ENCODE peak calls at places on chromosomes 3 and 15, in eight cellular contexts. One of them, this sample, is unnamed.

GRCh38 chr3:160400631-160401150 is 1.2 kb downstream of the SMC4 start:
- DNase-seq in psoas muscle: peak; percentile 55
- DNase-seq in fibroblast of lung: no peak
- DNase-seq in MM.1S: peak; percentile 52
- DNase-seq in ovary: peak; percentile 42
- DNase-seq in thyroid gland: peak; percentile 54
- DNase-seq in OCI-LY7: peak; percentile 49
- DNase-seq in colonic mucosa: peak; percentile 27
- DNase-seq in this sample: peak; percentile 19

GRCh38 chr3:147943265-147943945 is 534.2 kb downstream of the ZIC1 start:
- DNase-seq in psoas muscle: no peak
- DNase-seq in fibroblast of lung: peak; percentile 97
- DNase-seq in MM.1S: no peak
- DNase-seq in ovary: no peak
- DNase-seq in thyroid gland: no peak
- DNase-seq in OCI-LY7: no peak
- DNase-seq in colonic mucosa: no peak
- DNase-seq in this sample: no peak

GRCh38 chr3:16412192-16412808 is 101.2 kb downstream of the RFTN1 start:
- DNase-seq in psoas muscle: no peak
- DNase-seq in fibroblast of lung: no peak
- DNase-seq in MM.1S: no peak
- DNase-seq in ovary: no peak
- DNase-seq in thyroid gland: no peak
- DNase-seq in OCI-LY7: no peak
- DNase-seq in colonic mucosa: no peak
- DNase-seq in this sample: peak; percentile 69

GRCh38 chr3:178677961-178678360 is 141.7 kb downstream of the KCNMB2 start:
- DNase-seq in psoas muscle: no peak
- DNase-seq in fibroblast of lung: no peak
- DNase-seq in MM.1S: no peak
- DNase-seq in ovary: no peak
- DNase-seq in thyroid gland: no peak
- DNase-seq in OCI-LY7: no peak
- DNase-seq in colonic mucosa: no peak
- DNase-seq in this sample: no peak

GRCh38 chr3:126478581-126479310 is 3.1 kb upstream of the ZXDC start:
- DNase-seq in psoas muscle: peak; percentile 32
- DNase-seq in fibroblast of lung: no peak
- DNase-seq in MM.1S: no peak
- DNase-seq in ovary: no peak
- DNase-seq in thyroid gland: no peak
- DNase-seq in OCI-LY7: no peak
- DNase-seq in colonic mucosa: no peak
- DNase-seq in this sample: no peak

GRCh38 chr15:70806992-70807712 is 43.8 kb upstream of the UACA start:
- DNase-seq in psoas muscle: peak; percentile 64
- DNase-seq in fibroblast of lung: no peak
- DNase-seq in MM.1S: no peak
- DNase-seq in ovary: peak; percentile 81
- DNase-seq in thyroid gland: peak; percentile 91
- DNase-seq in OCI-LY7: no peak
- DNase-seq in colonic mucosa: no peak
- DNase-seq in this sample: no peak

GRCh38 chr3:5188419-5189405 is 1.2 kb downstream of the EDEM1 start:
- DNase-seq in psoas muscle: no peak
- DNase-seq in fibroblast of lung: peak; percentile 30
- DNase-seq in MM.1S: peak; percentile 56
- DNase-seq in ovary: no peak
- DNase-seq in thyroid gland: peak; percentile 14
- DNase-seq in OCI-LY7: peak; percentile 71
- DNase-seq in colonic mucosa: peak; percentile 65
- DNase-seq in this sample: no peak

GRCh38 chr3:112304611-112305010 is 10.6 kb upstream of the SLC9C1 start:
- DNase-seq in psoas muscle: no peak
- DNase-seq in fibroblast of lung: peak; percentile 16
- DNase-seq in MM.1S: no peak
- DNase-seq in ovary: no peak
- DNase-seq in thyroid gland: no peak
- DNase-seq in OCI-LY7: peak; percentile 27
- DNase-seq in colonic mucosa: no peak
- DNase-seq in this sample: no peak

GRCh38 chr3:40043444-40043755 is 234.0 kb downstream of the MYRIP start:
- DNase-seq in psoas muscle: no peak
- DNase-seq in fibroblast of lung: peak; percentile 74
- DNase-seq in MM.1S: no peak
- DNase-seq in ovary: no peak
- DNase-seq in thyroid gland: peak; percentile 95
- DNase-seq in OCI-LY7: no peak
- DNase-seq in colonic mucosa: no peak
- DNase-seq in this sample: no peak

GRCh38 chr3:188316021-188316722 is 162.2 kb downstream of the LPP start:
- DNase-seq in psoas muscle: no peak
- DNase-seq in fibroblast of lung: no peak
- DNase-seq in MM.1S: no peak
- DNase-seq in ovary: no peak
- DNase-seq in thyroid gland: no peak
- DNase-seq in OCI-LY7: no peak
- DNase-seq in colonic mucosa: no peak
- DNase-seq in this sample: peak; percentile 62

GRCh38 chr3:86984271-86984670 is 6.7 kb downstream of the VGLL3 start:
- DNase-seq in psoas muscle: no peak
- DNase-seq in fibroblast of lung: peak; percentile 65
- DNase-seq in MM.1S: no peak
- DNase-seq in ovary: no peak
- DNase-seq in thyroid gland: no peak
- DNase-seq in OCI-LY7: no peak
- DNase-seq in colonic mucosa: no peak
- DNase-seq in this sample: no peak

GRCh38 chr3:23668430-23668904 is 137.3 kb upstream of the UBE2E1 start:
- DNase-seq in psoas muscle: no peak
- DNase-seq in fibroblast of lung: peak; percentile 94
- DNase-seq in MM.1S: no peak
- DNase-seq in ovary: no peak
- DNase-seq in thyroid gland: no peak
- DNase-seq in OCI-LY7: no peak
- DNase-seq in colonic mucosa: no peak
- DNase-seq in this sample: no peak

GRCh38 chr3:43919067-43919466 is 228.3 kb downstream of the ABHD5 start:
- DNase-seq in psoas muscle: no peak
- DNase-seq in fibroblast of lung: peak; percentile 36
- DNase-seq in MM.1S: no peak
- DNase-seq in ovary: no peak
- DNase-seq in thyroid gland: no peak
- DNase-seq in OCI-LY7: no peak
- DNase-seq in colonic mucosa: no peak
- DNase-seq in this sample: no peak

GRCh38 chr15:59292393-59292792 is 80.3 kb downstream of the MYO1E start:
- DNase-seq in psoas muscle: no peak
- DNase-seq in fibroblast of lung: peak; percentile 78
- DNase-seq in MM.1S: no peak
- DNase-seq in ovary: no peak
- DNase-seq in thyroid gland: no peak
- DNase-seq in OCI-LY7: no peak
- DNase-seq in colonic mucosa: no peak
- DNase-seq in this sample: no peak

GRCh38 chr3:114362815-114363214 is 69.0 kb downstream of the TIGIT start:
- DNase-seq in psoas muscle: no peak
- DNase-seq in fibroblast of lung: peak; percentile 46
- DNase-seq in MM.1S: peak; percentile 46
- DNase-seq in ovary: no peak
- DNase-seq in thyroid gland: no peak
- DNase-seq in OCI-LY7: peak; percentile 25
- DNase-seq in colonic mucosa: no peak
- DNase-seq in this sample: no peak

GRCh38 chr3:26438981-26439884 is 183.3 kb upstream of the LRRC3B start:
- DNase-seq in psoas muscle: no peak
- DNase-seq in fibroblast of lung: no peak
- DNase-seq in MM.1S: no peak
- DNase-seq in ovary: no peak
- DNase-seq in thyroid gland: no peak
- DNase-seq in OCI-LY7: no peak
- DNase-seq in colonic mucosa: no peak
- DNase-seq in this sample: no peak

GRCh38 chr3:26438325-26438940 is 184.1 kb upstream of the LRRC3B start:
- DNase-seq in psoas muscle: no peak
- DNase-seq in fibroblast of lung: peak; percentile 3
- DNase-seq in MM.1S: no peak
- DNase-seq in ovary: no peak
- DNase-seq in thyroid gland: no peak
- DNase-seq in OCI-LY7: no peak
- DNase-seq in colonic mucosa: no peak
- DNase-seq in this sample: no peak

GRCh38 chr3:26437678-26438077 is 184.9 kb upstream of the LRRC3B start:
- DNase-seq in psoas muscle: no peak
- DNase-seq in fibroblast of lung: peak; percentile 80
- DNase-seq in MM.1S: no peak
- DNase-seq in ovary: no peak
- DNase-seq in thyroid gland: no peak
- DNase-seq in OCI-LY7: no peak
- DNase-seq in colonic mucosa: no peak
- DNase-seq in this sample: no peak
- H3K9me3 ChIP-seq in psoas muscle: no peaks in the 10 kb centered on the region
- H3K9me3 ChIP-seq in fibroblast of lung: no peaks in the 10 kb centered on the region
- H3K9me3 ChIP-seq in MM.1S: no peaks in the 10 kb centered on the region
- H3K9me3 ChIP-seq in ovary: no peaks in the 10 kb centered on the region
- H3K9me3 ChIP-seq in thyroid gland: no peaks in the 10 kb centered on the region
- H3K9me3 ChIP-seq in OCI-LY7: no peaks in the 10 kb centered on the region
- H3K9me3 ChIP-seq in colonic mucosa: no peaks in the 10 kb centered on the region
- H3K9me3 ChIP-seq in this sample: no peaks in the 10 kb centered on the region

GRCh38 chr3:44987318-44987717 is 11.3 kb downstream of the EXOSC7 start:
- DNase-seq in psoas muscle: no peak
- DNase-seq in fibroblast of lung: no peak
- DNase-seq in MM.1S: no peak
- DNase-seq in ovary: no peak
- DNase-seq in thyroid gland: peak; percentile 52
- DNase-seq in OCI-LY7: no peak
- DNase-seq in colonic mucosa: no peak
- DNase-seq in this sample: no peak
- H3K9me3 ChIP-seq in psoas muscle: no peaks in the 10 kb centered on the region
- H3K9me3 ChIP-seq in fibroblast of lung: no peaks in the 10 kb centered on the region
- H3K9me3 ChIP-seq in MM.1S: no peaks in the 10 kb centered on the region
- H3K9me3 ChIP-seq in ovary: no peaks in the 10 kb centered on the region
- H3K9me3 ChIP-seq in thyroid gland: no peaks in the 10 kb centered on the region
- H3K9me3 ChIP-seq in OCI-LY7: no peaks in the 10 kb centered on the region
- H3K9me3 ChIP-seq in colonic mucosa: no peaks in the 10 kb centered on the region
- H3K9me3 ChIP-seq in this sample: no peaks in the 10 kb centered on the region

GRCh38 chr15:98963459-98963858 is 44.1 kb downstream of the PGPEP1L start:
- DNase-seq in psoas muscle: no peak
- DNase-seq in fibroblast of lung: no peak
- DNase-seq in MM.1S: no peak
- DNase-seq in ovary: no peak
- DNase-seq in thyroid gland: no peak
- DNase-seq in OCI-LY7: no peak
- DNase-seq in colonic mucosa: no peak
- DNase-seq in this sample: no peak
- H3K9me3 ChIP-seq in psoas muscle: no peaks in the 10 kb centered on the region
- H3K9me3 ChIP-seq in fibroblast of lung: peaks cover 6% of the 10 kb centered on the region
- H3K9me3 ChIP-seq in MM.1S: no peaks in the 10 kb centered on the region
- H3K9me3 ChIP-seq in ovary: no peaks in the 10 kb centered on the region
- H3K9me3 ChIP-seq in thyroid gland: no peaks in the 10 kb centered on the region
- H3K9me3 ChIP-seq in OCI-LY7: no peaks in the 10 kb centered on the region
- H3K9me3 ChIP-seq in colonic mucosa: no peaks in the 10 kb centered on the region
- H3K9me3 ChIP-seq in this sample: peaks cover 6% of the 10 kb centered on the region

GRCh38 chr15:49232407-49232806 is 62.4 kb downstream of the GALK2 start:
- DNase-seq in psoas muscle: no peak
- DNase-seq in fibroblast of lung: no peak
- DNase-seq in MM.1S: peak; percentile 85
- DNase-seq in ovary: no peak
- DNase-seq in thyroid gland: no peak
- DNase-seq in OCI-LY7: no peak
- DNase-seq in colonic mucosa: no peak
- DNase-seq in this sample: no peak
- H3K9me3 ChIP-seq in psoas muscle: peaks cover 9% of the 10 kb centered on the region
- H3K9me3 ChIP-seq in fibroblast of lung: no peaks in the 10 kb centered on the region
- H3K9me3 ChIP-seq in MM.1S: no peaks in the 10 kb centered on the region
- H3K9me3 ChIP-seq in ovary: no peaks in the 10 kb centered on the region
- H3K9me3 ChIP-seq in thyroid gland: no peaks in the 10 kb centered on the region
- H3K9me3 ChIP-seq in OCI-LY7: peaks cover 9% of the 10 kb centered on the region
- H3K9me3 ChIP-seq in colonic mucosa: no peaks in the 10 kb centered on the region
- H3K9me3 ChIP-seq in this sample: no peaks in the 10 kb centered on the region